ENCODE peak calls at places on chromosomes 3 and 15, in nine cellular contexts. L, A, D, Y, X, Z, O, Q and F are unnamed samples. For H3K9me3, the result is how much of the 10 kb centered on the place peaks cover.

GRCh38 chr15:101136381-101137268 is 115.2 kb downstream of the CHSY1 start:
- DNase-seq in L (no peak), A (peak), D (no peak), Y (no peak), X (no peak), Z (no peak), O (no peak), Q (no peak), F (no peak)

GRCh38 chr3:141114816-141115458 is 63.8 kb downstream of the SPSB4 start:
- DNase-seq in L (peak), A (no peak), D (peak), Y (peak), X (no peak), Z (no peak), O (no peak), Q (peak), F (no peak)

GRCh38 chr3:101978348-101978747 is 129.0 kb downstream of the NFKBIZ start:
- DNase-seq in L (no peak), A (no peak), D (no peak), Y (no peak), X (no peak), Z (no peak), O (no peak), Q (no peak), F (no peak)

GRCh38 chr3:12049675-12050074 is 45.5 kb downstream of the SYN2 start:
- DNase-seq in L (no peak), A (no peak), D (no peak), Y (no peak), X (peak), Z (no peak), O (no peak), Q (no peak), F (no peak)

GRCh38 chr15:84748274-84749110 is at the start of gene ZNF592:
- DNase-seq in L (peak), A (peak), D (peak), Y (peak), X (peak), Z (peak), O (peak), Q (peak), F (peak)

GRCh38 chr15:72456684-72457083 is 17.4 kb upstream of the ARIH1 start:
- DNase-seq in L (no peak), A (no peak), D (no peak), Y (no peak), X (no peak), Z (no peak), O (no peak), Q (no peak), F (no peak)

GRCh38 chr3:177195242-177195940 is 1.9 kb downstream of the TBL1XR1 start:
- DNase-seq in L (peak), A (no peak), D (peak), Y (no peak), X (peak), Z (no peak), O (peak), Q (peak), F (peak)

GRCh38 chr15:39511915-39512260 is 69.0 kb upstream of the THBS1 start:
- DNase-seq in L (no peak), A (no peak), D (no peak), Y (no peak), X (no peak), Z (no peak), O (no peak), Q (no peak), F (peak)

GRCh38 chr3:94043285-94043684 is 14.9 kb upstream of the STX19 start:
- DNase-seq in L (no peak), A (no peak), D (no peak), Y (no peak), X (no peak), Z (no peak), O (no peak), Q (no peak), F (no peak)

GRCh38 chr3:14920536-14920935 is 26.8 kb upstream of the NR2C2 start:
- DNase-seq in L (no peak), A (no peak), D (no peak), Y (no peak), X (no peak), Z (no peak), O (no peak), Q (peak), F (no peak)

GRCh38 chr3:180656406-180656805 is 22.9 kb downstream of the CCDC39 start:
- DNase-seq in L (no peak), A (no peak), D (no peak), Y (no peak), X (no peak), Z (no peak), O (no peak), Q (no peak), F (no peak)

GRCh38 chr3:146125946-146126345 is 35.0 kb downstream of the PLOD2 start:
- DNase-seq in L (no peak), A (no peak), D (no peak), Y (no peak), X (peak), Z (no peak), O (no peak), Q (no peak), F (no peak)

GRCh38 chr3:195129644-195130492 is 141.1 kb downstream of the XXYLT1 start:
- DNase-seq in L (no peak), A (no peak), D (no peak), Y (no peak), X (no peak), Z (no peak), O (no peak), Q (no peak), F (no peak)

GRCh38 chr3:147699175-147699838 is 290.1 kb downstream of the ZIC1 start:
- DNase-seq in L (no peak), A (no peak), D (no peak), Y (no peak), X (no peak), Z (no peak), O (no peak), Q (no peak), F (no peak)

GRCh38 chr3:104575631-104576030 is 791.1 kb upstream of the ALCAM start:
- DNase-seq in L (no peak), A (no peak), D (no peak), Y (no peak), X (no peak), Z (no peak), O (no peak), Q (no peak), F (no peak)

GRCh38 chr3:154243353-154243752 is 80.9 kb downstream of the DHX36 start:
- DNase-seq in L (no peak), A (no peak), D (no peak), Y (no peak), X (no peak), Z (no peak), O (no peak), Q (no peak), F (no peak)

GRCh38 chr3:114659109-114660081 is 365.6 kb downstream of the TIGIT start:
- DNase-seq in L (no peak), A (no peak), D (no peak), Y (no peak), X (peak), Z (no peak), O (no peak), Q (no peak), F (peak)

GRCh38 chr3:134080761-134081160 is 51.0 kb upstream of the SLCO2A1 start:
- DNase-seq in L (no peak), A (no peak), D (no peak), Y (no peak), X (no peak), Z (no peak), O (no peak), Q (no peak), F (no peak)

GRCh38 chr3:72829701-72830100 is 18.5 kb downstream of the SHQ1 start:
- DNase-seq in L (no peak), A (no peak), D (no peak), Y (no peak), X (no peak), Z (no peak), O (no peak), Q (no peak), F (no peak)

GRCh38 chr15:72285927-72286516 is 13.7 kb upstream of the PARP6 start:
- DNase-seq in L (peak), A (peak), D (peak), Y (peak), X (peak), Z (peak), O (no peak), Q (peak), F (peak)

GRCh38 chr15:62495670-62496328 is 330.7 kb upstream of the C2CD4B start:
- DNase-seq in L (peak), A (no peak), D (peak), Y (no peak), X (peak), Z (no peak), O (peak), Q (no peak), F (no peak)

GRCh38 chr15:93138681-93139080 is 49.7 kb upstream of the RGMA start:
- DNase-seq in L (no peak), A (no peak), D (no peak), Y (no peak), X (no peak), Z (no peak), O (no peak), Q (no peak), F (no peak)

GRCh38 chr15:78909791-78910228 is 35.0 kb downstream of the CTSH start:
- DNase-seq in L (peak), A (no peak), D (peak), Y (peak), X (peak), Z (no peak), O (no peak), Q (no peak), F (no peak)

GRCh38 chr15:52114656-52115055 is 2.1 kb upstream of the BCL2L10 start:
- DNase-seq in L (no peak), A (no peak), D (no peak), Y (no peak), X (no peak), Z (no peak), O (peak), Q (no peak), F (no peak)

GRCh38 chr3:141875374-141875892 is 1.0 kb upstream of the ATP1B3 start:
- DNase-seq in L (peak), A (peak), D (peak), Y (peak), X (peak), Z (peak), O (peak), Q (peak), F (peak)

GRCh38 chr3:29090912-29091597 is 189.8 kb upstream of the RBMS3 start:
- DNase-seq in L (no peak), A (no peak), D (no peak), Y (no peak), X (no peak), Z (no peak), O (no peak), Q (no peak), F (no peak)

GRCh38 chr3:66428733-66429132 is 72.1 kb downstream of the LRIG1 start:
- DNase-seq in L (peak), A (no peak), D (peak), Y (no peak), X (peak), Z (no peak), O (peak), Q (peak), F (peak)

GRCh38 chr3:171825222-171825828 is 15.0 kb upstream of the PLD1 start:
- DNase-seq in L (no peak), A (no peak), D (no peak), Y (no peak), X (peak), Z (no peak), O (no peak), Q (no peak), F (no peak)

GRCh38 chr15:25248583-25249235 is 190.1 kb downstream of the UBE3A start:
- DNase-seq in L (no peak), A (peak), D (peak), Y (peak), X (no peak), Z (peak), O (no peak), Q (no peak), F (peak)

GRCh38 chr15:25249236-25250010 is 189.4 kb downstream of the UBE3A start:
- DNase-seq in L (no peak), A (peak), D (peak), Y (peak), X (no peak), Z (peak), O (no peak), Q (no peak), F (peak)

GRCh38 chr15:25251700-25252390 is 187.0 kb downstream of the UBE3A start:
- DNase-seq in L (no peak), A (peak), D (no peak), Y (peak), X (peak), Z (peak), O (no peak), Q (no peak), F (peak)

GRCh38 chr15:25250011-25250596 is 188.7 kb downstream of the UBE3A start:
- DNase-seq in L (no peak), A (peak), D (peak), Y (no peak), X (peak), Z (peak), O (peak), Q (no peak), F (no peak)

GRCh38 chr15:25250906-25251622 is 187.8 kb downstream of the UBE3A start:
- DNase-seq in L (no peak), A (peak), D (no peak), Y (peak), X (peak), Z (no peak), O (peak), Q (no peak), F (peak)
- H3K9me3 ChIP-seq in L (under half), A (under half), D (under half), Y (half or more), X (under half), Z (under half), O (under half), Q (under half), F (under half)

GRCh38 chr3:175940881-175941280 is 1081.7 kb downstream of the NAALADL2 start:
- DNase-seq in L (no peak), A (no peak), D (no peak), Y (peak), X (peak), Z (no peak), O (no peak), Q (peak), F (no peak)

GRCh38 chr3:175940243-175940642 is 1081.1 kb downstream of the NAALADL2 start:
- DNase-seq in L (no peak), A (no peak), D (no peak), Y (no peak), X (no peak), Z (no peak), O (no peak), Q (no peak), F (no peak)

DNA sequence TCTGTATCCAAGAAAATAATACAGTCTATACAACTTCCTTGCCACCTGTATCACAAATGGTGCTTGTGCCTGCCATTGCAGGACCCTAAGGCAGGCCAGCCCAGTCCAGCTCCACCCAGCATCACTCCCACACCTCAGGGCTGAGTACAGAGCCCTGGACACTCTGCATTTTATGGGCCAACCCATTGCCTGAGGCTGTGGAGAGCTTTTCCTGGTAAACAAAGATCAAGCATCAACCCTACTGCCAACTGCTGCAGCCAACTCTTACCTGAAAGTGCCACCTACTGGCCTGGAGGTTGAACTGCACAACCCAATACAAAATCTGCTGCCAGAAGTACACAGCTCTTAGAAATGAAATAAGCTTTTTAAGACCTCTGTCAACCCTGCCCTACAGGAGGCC is 1082.2 kb downstream of the NAALADL2 start:
- DNase-seq in L (no peak), A (no peak), D (no peak), Y (peak), X (peak), Z (no peak), O (no peak), Q (peak), F (no peak)
- H3K9me3 ChIP-seq in L (under half), A (under half), D (under half), Y (under half), X (under half), Z (under half), O (under half), Q (under half), F (under half)

DNA sequence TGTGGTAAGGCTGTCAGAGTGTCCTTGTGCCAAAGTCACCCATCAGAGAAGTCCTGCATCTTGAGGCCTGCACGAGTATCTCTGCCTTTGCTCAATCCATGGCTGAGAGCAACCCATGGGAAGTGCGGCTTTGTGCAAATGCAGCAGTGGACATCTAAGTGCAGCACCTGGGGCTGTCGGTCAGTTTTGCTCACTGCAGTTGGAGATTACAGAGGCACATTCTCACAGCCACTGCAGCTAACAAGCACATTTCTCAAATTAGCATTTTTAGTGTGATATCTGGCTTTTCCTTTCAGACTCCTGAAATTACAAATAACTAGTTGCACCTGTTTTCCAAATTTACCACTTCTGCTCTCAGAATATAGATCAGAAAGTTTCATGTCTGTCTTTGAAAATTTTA is 81.5 kb upstream of the DAZL start:
- DNase-seq in L (no peak), A (no peak), D (no peak), Y (no peak), X (no peak), Z (no peak), O (no peak), Q (no peak), F (no peak)
- H3K9me3 ChIP-seq in L (under half), A (under half), D (under half), Y (under half), X (under half), Z (under half), O (under half), Q (under half), F (under half)

GRCh38 chr15:94912760-94913159 is 681.4 kb downstream of the MCTP2 start:
- DNase-seq in L (no peak), A (no peak), D (no peak), Y (no peak), X (no peak), Z (no peak), O (no peak), Q (no peak), F (no peak)
- H3K9me3 ChIP-seq in L (under half), A (under half), D (under half), Y (under half), X (under half), Z (under half), O (under half), Q (under half), F (under half)

GRCh38 chr3:152362086-152362485 is 93.4 kb downstream of the MBNL1 start:
- DNase-seq in L (no peak), A (no peak), D (no peak), Y (no peak), X (no peak), Z (no peak), O (no peak), Q (no peak), F (no peak)
- H3K9me3 ChIP-seq in L (under half), A (under half), D (under half), Y (under half), X (under half), Z (under half), O (under half), Q (under half), F (under half)

DNA sequence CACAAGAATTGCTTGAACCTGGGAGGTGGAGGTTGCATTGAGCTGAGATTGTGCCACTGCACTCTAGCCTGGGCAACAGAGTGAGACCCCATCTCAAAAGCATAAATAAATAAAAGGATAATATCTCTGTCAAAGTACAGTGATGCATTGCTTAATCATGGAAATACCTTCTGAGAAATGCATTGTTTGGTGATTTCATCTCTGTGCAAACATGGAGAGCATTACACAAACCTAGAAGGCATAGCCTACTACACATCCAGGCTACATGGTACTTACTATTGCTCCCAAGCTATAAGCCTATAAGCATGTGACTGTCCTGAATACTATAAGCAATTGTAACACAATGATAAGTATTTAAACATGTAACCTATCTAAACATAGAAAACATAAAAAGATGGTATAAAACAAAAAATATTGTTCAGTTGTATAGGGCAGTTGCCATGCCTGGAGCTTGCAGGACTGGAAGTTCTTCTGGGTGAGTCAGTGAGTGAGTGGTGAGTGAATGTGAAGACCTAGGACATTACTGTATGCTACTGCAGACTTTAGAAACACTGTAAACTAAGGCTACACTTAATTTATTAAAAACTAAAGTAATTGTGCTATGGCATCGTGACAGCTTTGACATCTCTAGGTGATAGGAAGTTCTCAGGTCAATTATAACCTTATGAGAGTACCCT is 93.6 kb upstream of the SNRPN start:
- DNase-seq in L (no peak), A (no peak), D (no peak), Y (no peak), X (no peak), Z (no peak), O (no peak), Q (no peak), F (no peak)
- H3K9me3 ChIP-seq in L (under half), A (under half), D (under half), Y (under half), X (under half), Z (under half), O (under half), Q (under half), F (under half)

DNA sequence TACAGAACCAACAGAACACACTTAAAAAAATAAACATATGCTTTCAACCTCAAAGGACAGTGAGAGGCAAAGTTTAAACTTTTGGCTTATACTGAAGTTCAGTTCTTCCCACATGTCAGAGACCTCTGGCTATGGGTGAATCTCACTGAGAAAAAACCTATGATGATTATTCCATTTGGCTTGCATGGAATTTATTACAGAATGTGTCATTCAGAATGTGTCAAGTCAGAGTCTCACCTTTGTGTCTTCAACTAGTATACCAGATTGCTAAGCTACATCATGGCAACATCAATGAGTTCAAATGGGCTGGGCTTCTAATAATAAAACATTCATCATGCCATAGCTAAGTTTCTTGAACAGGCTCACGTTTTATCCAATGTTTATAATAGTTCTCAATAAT is 987.0 kb downstream of the NTRK3 start:
- DNase-seq in L (no peak), A (no peak), D (no peak), Y (no peak), X (no peak), Z (no peak), O (no peak), Q (no peak), F (no peak)
- H3K9me3 ChIP-seq in L (under half), A (under half), D (under half), Y (under half), X (under half), Z (under half), O (under half), Q (under half), F (under half)

GRCh38 chr3:43950775-43951174 is 260.0 kb downstream of the ABHD5 start:
- DNase-seq in L (no peak), A (no peak), D (no peak), Y (no peak), X (no peak), Z (no peak), O (no peak), Q (no peak), F (no peak)
- H3K9me3 ChIP-seq in L (under half), A (under half), D (under half), Y (under half), X (under half), Z (under half), O (under half), Q (under half), F (under half)